ENCODE peak calls at places on chromosomes 3 and 15, in four cellular contexts. One of them, this sample, is unnamed.
A peak's percentile ranks its signal among the peaks of the same experiment; 100 is the strongest.

GRCh38 chr3:177750436-177750835 is 553.2 kb upstream of the TBL1XR1 start:
- DNase-seq in HCT116: no peak
- DNase-seq in mammary epithelial cell: no peak
- DNase-seq in PC-3: no peak
- DNase-seq in this sample: no peak

GRCh38 chr15:82095803-82096202 is 50.0 kb upstream of the MEX3B start:
- DNase-seq in PC-3: no peak
- DNase-seq in HCT116: no peak
- DNase-seq in mammary epithelial cell: no peak
- DNase-seq in this sample: no peak

GRCh38 chr3:195094211-195094921 is 176.6 kb downstream of the XXYLT1 start:
- DNase-seq in PC-3: no peak
- DNase-seq in mammary epithelial cell: no peak
- DNase-seq in HCT116: no peak
- DNase-seq in this sample: no peak

GRCh38 chr3:152302521-152303021 is 33.8 kb downstream of the MBNL1 start:
- DNase-seq in mammary epithelial cell: peak; percentile 32
- DNase-seq in PC-3: peak; percentile 45
- DNase-seq in HCT116: no peak
- DNase-seq in this sample: no peak

GRCh38 chr3:112302061-112302830 is 8.2 kb upstream of the SLC9C1 start:
- DNase-seq in HCT116: no peak
- DNase-seq in PC-3: no peak
- DNase-seq in mammary epithelial cell: no peak
- DNase-seq in this sample: peak; percentile 28

GRCh38 chr15:56783857-56784661 is 50.8 kb upstream of the ZNF280D start:
- DNase-seq in PC-3: no peak
- DNase-seq in mammary epithelial cell: no peak
- DNase-seq in HCT116: no peak
- DNase-seq in this sample: no peak

GRCh38 chr15:30001592-30001991 is 81.2 kb upstream of the GOLGA8J start:
- DNase-seq in HCT116: no peak
- DNase-seq in mammary epithelial cell: peak; percentile 9
- DNase-seq in PC-3: no peak
- DNase-seq in this sample: no peak

GRCh38 chr3:122415762-122416654 is at the start of gene WDR5B:
- DNase-seq in mammary epithelial cell: peak; percentile 97
- DNase-seq in PC-3: peak; percentile 99
- DNase-seq in HCT116: peak; percentile 94
- DNase-seq in this sample: peak; percentile 97

GRCh38 chr3:110810356-110810755 is 261.3 kb upstream of the NECTIN3 start:
- DNase-seq in HCT116: no peak
- DNase-seq in PC-3: peak; percentile 75
- DNase-seq in mammary epithelial cell: peak; percentile 24
- DNase-seq in this sample: no peak

GRCh38 chr3:119294889-119295769 is 946 bp downstream of the ARHGAP31 start:
- DNase-seq in HCT116: no peak
- DNase-seq in mammary epithelial cell: peak; percentile 37
- DNase-seq in PC-3: peak; percentile 52
- DNase-seq in this sample: no peak

GRCh38 chr15:48396020-48396419 is 64.8 kb downstream of the DUT start:
- DNase-seq in PC-3: no peak
- DNase-seq in HCT116: no peak
- DNase-seq in mammary epithelial cell: no peak
- DNase-seq in this sample: no peak

GRCh38 chr3:46904303-46905190 is 27.0 kb downstream of the PTH1R start:
- DNase-seq in PC-3: no peak
- DNase-seq in HCT116: no peak
- DNase-seq in mammary epithelial cell: no peak
- DNase-seq in this sample: no peak

GRCh38 chr15:82306791-82307713 is 42.2 kb downstream of the GOLGA6L10 start:
- DNase-seq in HCT116: no peak
- DNase-seq in mammary epithelial cell: no peak
- DNase-seq in PC-3: no peak
- DNase-seq in this sample: no peak

GRCh38 chr3:31027191-31027761 is 132.8 kb upstream of the GADL1 start:
- DNase-seq in PC-3: no peak
- DNase-seq in HCT116: no peak
- DNase-seq in mammary epithelial cell: no peak
- DNase-seq in this sample: no peak
- TF ChIP-seq CTCF in PC-3: no peak
- TF ChIP-seq CTCF in HCT116: no peak
- TF ChIP-seq CTCF in mammary epithelial cell: no peak
- TF ChIP-seq CTCF in this sample: no peak

DNA sequence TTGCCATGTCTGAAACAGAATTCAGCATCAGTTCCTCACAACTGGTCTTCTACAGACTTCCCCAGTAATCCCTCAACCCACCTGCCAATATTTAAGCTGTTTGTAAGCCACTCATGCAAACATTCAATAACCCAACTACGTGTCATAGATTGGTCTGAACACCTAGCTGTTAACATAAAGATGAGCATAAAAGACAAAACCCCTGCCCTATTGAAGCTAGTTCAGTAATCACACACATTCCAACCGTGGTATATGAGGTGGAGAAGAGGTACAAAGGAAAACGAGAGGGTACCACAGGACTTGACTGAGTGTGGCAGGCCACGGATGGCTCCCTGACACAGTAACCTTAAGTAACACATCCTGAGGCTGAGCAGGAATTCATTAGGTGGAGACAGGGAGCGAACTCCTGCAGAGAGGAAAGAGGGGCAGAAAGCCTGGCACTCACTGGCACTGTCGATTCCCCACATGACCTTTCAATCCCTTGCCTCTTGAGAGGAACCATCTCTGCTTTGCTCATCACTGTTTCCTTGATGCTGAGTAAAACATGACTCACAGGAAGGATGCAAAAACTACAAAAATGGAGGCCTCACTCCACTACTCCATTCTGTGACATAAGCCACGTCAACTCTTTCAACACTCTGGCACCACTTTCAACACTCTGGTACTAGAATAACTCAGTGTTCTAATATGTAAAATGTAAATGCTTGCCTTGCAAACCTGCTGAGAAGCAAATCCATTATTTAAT is 31.3 kb downstream of the RPN1 start:
- DNase-seq in PC-3: peak; percentile 50
- DNase-seq in mammary epithelial cell: peak; percentile 77
- DNase-seq in HCT116: no peak
- DNase-seq in this sample: no peak
- H3K4me3 ChIP-seq in PC-3: no peak overlapping the region
- H3K4me3 ChIP-seq in mammary epithelial cell: no peak overlapping the region
- H3K4me3 ChIP-seq in HCT116: no peak overlapping the region
- H3K4me3 ChIP-seq in this sample: no peak overlapping the region

GRCh38 chr15:70199124-70199482 is 101.4 kb upstream of the TLE3 start:
- DNase-seq in HCT116: no peak
- DNase-seq in PC-3: no peak
- DNase-seq in mammary epithelial cell: no peak
- DNase-seq in this sample: no peak
- H3K4me1 ChIP-seq in HCT116: peaks cover 13% of the 10 kb centered on the region
- H3K4me1 ChIP-seq in PC-3: no peaks in the 10 kb centered on the region
- H3K4me1 ChIP-seq in mammary epithelial cell: peaks cover 33% of the 10 kb centered on the region
- H3K4me1 ChIP-seq in this sample: peaks cover 32% of the 10 kb centered on the region

DNA sequence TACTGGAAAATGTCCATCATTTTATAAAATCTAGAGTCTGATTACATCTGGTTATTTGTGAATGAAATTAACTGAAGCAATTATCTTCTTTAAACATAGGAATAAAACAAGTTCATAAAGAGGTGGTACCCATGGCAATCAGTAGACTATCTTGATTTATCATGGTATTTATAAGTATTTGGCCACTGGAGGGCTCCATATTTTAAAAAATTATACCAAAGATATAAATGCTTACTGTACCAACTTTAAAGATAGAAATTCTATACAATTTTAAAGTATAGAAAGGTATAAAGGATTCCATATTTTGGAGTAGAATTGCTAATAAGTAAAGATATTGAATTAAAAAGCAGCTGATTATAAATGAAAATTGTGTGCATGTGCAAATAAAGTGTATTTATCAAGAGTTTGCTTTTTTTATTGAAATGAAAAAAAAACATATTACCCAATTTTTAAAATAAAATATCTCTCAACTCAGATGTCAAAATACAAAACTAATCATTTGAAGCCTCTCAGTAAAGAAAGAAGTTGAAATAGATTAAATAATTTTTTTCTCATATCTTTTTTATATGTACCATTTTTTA is 105.3 kb downstream of the BBX start:
- DNase-seq in HCT116: no peak
- DNase-seq in PC-3: peak; percentile 21
- DNase-seq in mammary epithelial cell: no peak
- DNase-seq in this sample: no peak
- TF ChIP-seq CTCF in HCT116: no peak
- TF ChIP-seq CTCF in PC-3: peak; percentile 55
- TF ChIP-seq CTCF in mammary epithelial cell: peak; percentile 16
- TF ChIP-seq CTCF in this sample: no peak

GRCh38 chr3:52895416-52895815 is 1.9 kb downstream of the STIMATE start:
- DNase-seq in HCT116: no peak
- DNase-seq in PC-3: no peak
- DNase-seq in mammary epithelial cell: no peak
- DNase-seq in this sample: no peak

GRCh38 chr3:52892625-52893311 is 4.6 kb downstream of the STIMATE start:
- DNase-seq in HCT116: no peak
- DNase-seq in PC-3: no peak
- DNase-seq in mammary epithelial cell: no peak
- DNase-seq in this sample: no peak

GRCh38 chr3:52894756-52895155 is 2.6 kb downstream of the STIMATE start:
- DNase-seq in PC-3: no peak
- DNase-seq in mammary epithelial cell: no peak
- DNase-seq in HCT116: no peak
- DNase-seq in this sample: no peak

GRCh38 chr3:52892290-52892624 is 5.1 kb downstream of the STIMATE start:
- DNase-seq in HCT116: no peak
- DNase-seq in PC-3: no peak
- DNase-seq in mammary epithelial cell: no peak
- DNase-seq in this sample: no peak

GRCh38 chr3:52893723-52894122 is 3.6 kb downstream of the STIMATE start:
- DNase-seq in PC-3: no peak
- DNase-seq in HCT116: no peak
- DNase-seq in mammary epithelial cell: no peak
- DNase-seq in this sample: no peak
- H3K4me3 ChIP-seq in PC-3: no peak overlapping the region
- H3K4me3 ChIP-seq in HCT116: no peak overlapping the region
- H3K4me3 ChIP-seq in mammary epithelial cell: no peak overlapping the region
- H3K4me3 ChIP-seq in this sample: no peak overlapping the region

GRCh38 chr15:92468987-92469386 is 75.3 kb downstream of the ST8SIA2 start:
- DNase-seq in HCT116: no peak
- DNase-seq in PC-3: no peak
- DNase-seq in mammary epithelial cell: no peak
- DNase-seq in this sample: no peak
- H3K4me1 ChIP-seq in HCT116: no peaks in the 10 kb centered on the region
- H3K4me1 ChIP-seq in PC-3: no peaks in the 10 kb centered on the region
- H3K4me1 ChIP-seq in mammary epithelial cell: no peaks in the 10 kb centered on the region
- H3K4me1 ChIP-seq in this sample: no peaks in the 10 kb centered on the region

GRCh38 chr3:147838650-147839049 is 429.5 kb downstream of the ZIC1 start:
- DNase-seq in mammary epithelial cell: peak; percentile 18
- DNase-seq in PC-3: peak; percentile 18
- DNase-seq in HCT116: peak; percentile 12
- DNase-seq in this sample: no peak
- TF ChIP-seq CTCF in mammary epithelial cell: peak; percentile 25
- TF ChIP-seq CTCF in PC-3: peak; percentile 39
- TF ChIP-seq CTCF in HCT116: no peak
- TF ChIP-seq CTCF in this sample: no peak

DNA sequence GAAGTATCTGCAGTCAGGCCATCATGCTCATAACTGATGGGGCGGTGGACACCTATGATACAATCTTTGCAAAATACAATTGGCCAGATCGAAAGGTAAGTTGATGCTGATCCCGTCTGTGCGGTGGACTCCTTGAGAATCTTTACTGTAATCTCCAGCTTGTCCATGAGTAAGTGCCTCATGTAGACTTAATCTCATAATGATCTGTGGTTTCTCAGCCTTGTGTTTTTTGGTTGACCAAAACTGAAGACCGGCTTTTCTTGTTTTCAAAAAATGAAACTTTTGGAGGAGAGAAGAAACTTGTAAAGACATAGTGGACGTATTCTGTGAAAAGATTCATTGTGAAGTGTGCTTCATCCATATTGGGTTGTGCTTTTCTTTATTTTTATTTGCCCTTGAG is 285.7 kb downstream of the LRTM1 start:
- DNase-seq in PC-3: no peak
- DNase-seq in HCT116: no peak
- DNase-seq in mammary epithelial cell: peak; percentile 83
- DNase-seq in this sample: no peak
- H3K4me3 ChIP-seq in PC-3: no peak overlapping the region
- H3K4me3 ChIP-seq in HCT116: no peak overlapping the region
- H3K4me3 ChIP-seq in mammary epithelial cell: no peak overlapping the region
- H3K4me3 ChIP-seq in this sample: no peak overlapping the region

DNA sequence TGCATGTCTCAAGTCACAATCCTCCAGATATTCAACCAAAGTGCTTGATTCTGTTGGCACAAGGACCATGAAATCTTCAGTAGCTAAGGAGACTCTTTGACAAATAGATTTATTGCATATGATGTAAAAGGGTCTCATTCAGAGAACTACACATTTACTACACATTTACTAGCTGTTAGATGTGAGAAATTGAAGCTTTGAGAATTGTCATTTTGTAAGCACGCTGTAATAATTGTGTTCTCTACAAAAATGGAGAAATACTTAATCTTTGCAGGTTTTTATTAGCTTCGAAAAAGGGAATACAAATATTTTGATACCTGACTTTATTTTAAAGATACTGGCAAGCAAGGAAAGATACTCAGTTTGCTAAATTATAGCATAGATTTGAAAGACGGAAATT is 70.2 kb upstream of the CHD2 start:
- DNase-seq in mammary epithelial cell: no peak
- DNase-seq in HCT116: no peak
- DNase-seq in PC-3: no peak
- DNase-seq in this sample: no peak
- H3K4me1 ChIP-seq in mammary epithelial cell: peaks cover 21% of the 10 kb centered on the region
- H3K4me1 ChIP-seq in HCT116: peaks cover 26% of the 10 kb centered on the region
- H3K4me1 ChIP-seq in PC-3: peaks cover 25% of the 10 kb centered on the region
- H3K4me1 ChIP-seq in this sample: peaks cover 34% of the 10 kb centered on the region

GRCh38 chr15:77634266-77634962 is 1.7 kb upstream of the LINGO1 start:
- DNase-seq in PC-3: peak; percentile 63
- DNase-seq in mammary epithelial cell: peak; percentile 42
- DNase-seq in HCT116: peak; percentile 26
- DNase-seq in this sample: peak; percentile 61
- TF ChIP-seq CTCF in PC-3: peak; percentile 53
- TF ChIP-seq CTCF in mammary epithelial cell: peak; percentile 57
- TF ChIP-seq CTCF in HCT116: peak; percentile 50
- TF ChIP-seq CTCF in this sample: peak; percentile 34